ENCODE peak calls at places on chromosome 7, in eight cellular contexts. E is transverse colon, Q is stomach, I is suprapubic skin, U is sigmoid colon, H is endothelial cell of umbilical vein, Y is SK-N-SH, A is HCT116. P is an unnamed sample. For H3K9me3, the result is how much of the 10 kb centered on the place peaks cover.

GRCh38 chr7:6416516-6417145 is 31.1 kb downstream of the DAGLB start:
- DNase-seq in A (no peak), H (no peak), U (no peak), I (no peak), Q (no peak), E (no peak), Y (peak), P (no peak)

GRCh38 chr7:121442845-121443244 is 46.7 kb upstream of the FAM3C start:
- DNase-seq in I (no peak), E (no peak), Q (no peak), H (no peak), U (no peak), A (peak), Y (no peak), P (no peak)

GRCh38 chr7:95687759-95688343 is 84.5 kb upstream of the DYNC1I1 start:
- DNase-seq in U (no peak), Y (no peak), I (no peak), H (peak), E (no peak), A (peak), Q (no peak), P (no peak)

GRCh38 chr7:9488555-9488954 is 1055.1 kb downstream of the NXPH1 start:
- DNase-seq in Y (no peak), H (peak), E (no peak), Q (no peak), U (no peak), A (no peak), I (no peak), P (no peak)

GRCh38 chr7:29563590-29564454 is at the start of gene PRR15:
- DNase-seq in H (peak), I (no peak), U (peak), E (peak), Q (peak), A (peak), Y (peak), P (no peak)

GRCh38 chr7:33062023-33062781 is at the start of gene NT5C3A:
- DNase-seq in H (peak), E (peak), U (peak), Y (peak), Q (peak), A (no peak), I (peak), P (no peak)

GRCh38 chr7:148623586-148624282 is 33.2 kb downstream of the C7orf33 start:
- DNase-seq in Y (no peak), I (no peak), Q (no peak), E (no peak), H (no peak), A (no peak), U (no peak), P (no peak)

GRCh38 chr7:107463139-107464078 is 6.4 kb upstream of the GPR22 start:
- DNase-seq in Q (peak), I (no peak), A (peak), Y (peak), H (peak), U (peak), E (peak), P (no peak)

GRCh38 chr7:43584200-43584586 is 1.3 kb downstream of the STK17A start:
- DNase-seq in E (peak), H (peak), U (no peak), I (no peak), Y (no peak), A (no peak), Q (no peak), P (no peak)

GRCh38 chr7:128934361-128935352 is 3.1 kb upstream of the IRF5 start:
- DNase-seq in Y (no peak), H (no peak), U (peak), A (no peak), I (peak), Q (no peak), E (peak), P (no peak)

GRCh38 chr7:22082553-22082885 is 136.8 kb upstream of the CDCA7L start:
- DNase-seq in Y (no peak), H (no peak), U (no peak), A (no peak), I (no peak), E (no peak), Q (no peak), P (no peak)

GRCh38 chr7:66537876-66538275 is 90.8 kb upstream of the KCTD7 start:
- DNase-seq in A (no peak), U (no peak), I (no peak), H (no peak), Y (no peak), Q (no peak), E (no peak), P (no peak)
- TF ChIP-seq POLR2AphosphoS5 in A (no peak), U (no peak), I (no peak), H (no peak), Y (no peak), Q (no peak), E (no peak), P (no peak)

DNA sequence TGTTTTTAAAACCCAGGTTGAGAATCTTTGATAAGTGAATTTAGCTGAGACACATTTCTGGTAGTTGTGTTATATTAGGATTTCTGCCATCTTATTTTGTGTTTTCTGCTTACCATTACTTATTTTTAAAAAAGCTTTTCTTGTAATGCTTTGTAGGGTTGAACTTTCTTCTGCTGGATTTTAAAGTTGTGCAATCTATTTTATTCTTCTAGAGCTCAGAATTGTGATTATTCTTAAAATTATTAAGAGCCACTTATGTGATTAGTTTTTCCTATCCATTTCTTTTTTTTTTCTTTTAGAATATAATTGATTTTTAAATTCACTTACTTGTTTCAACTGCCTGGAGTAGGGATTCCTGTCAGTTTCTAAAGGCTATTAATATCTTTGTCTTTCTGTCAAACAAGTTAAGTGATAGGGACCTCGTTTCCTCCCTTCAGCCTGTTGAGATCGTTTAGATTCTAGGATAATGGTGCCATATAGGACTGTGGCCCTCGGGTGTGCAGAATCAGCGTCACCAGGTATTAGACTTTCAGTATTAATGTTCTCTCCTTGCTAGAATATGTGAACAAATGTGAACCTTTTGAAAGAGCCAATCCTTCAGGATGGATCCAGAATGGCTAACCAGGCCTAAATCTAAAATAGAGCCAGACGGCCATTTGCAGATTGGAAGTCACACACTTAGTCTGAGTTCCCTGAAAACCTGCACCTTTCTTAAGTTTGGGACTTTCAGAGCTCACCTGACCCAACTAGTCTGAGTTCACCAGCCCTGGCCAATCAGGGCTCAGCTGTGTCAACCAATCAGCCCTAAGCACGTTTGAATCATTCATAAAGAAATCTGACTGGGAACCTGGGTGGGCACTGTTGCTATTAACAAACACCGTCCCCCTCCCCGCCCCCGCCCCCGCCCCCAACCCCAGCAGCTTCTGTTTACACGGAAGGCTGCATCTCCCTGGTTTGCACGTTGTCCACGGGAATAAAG is 26.2 kb downstream of the CUX1 start:
- DNase-seq in I (no peak), Q (no peak), E (no peak), Y (no peak), U (no peak), H (no peak), A (no peak), P (no peak)
- H3K9me3 ChIP-seq in I (under half), Q (under half), E (under half), Y (under half), U (under half), H (under half), A (under half), P (under half)

GRCh38 chr7:41858196-41858595 is 155.3 kb upstream of the INHBA start:
- DNase-seq in A (no peak), Y (no peak), H (no peak), I (no peak), U (no peak), E (no peak), Q (no peak), P (no peak)

GRCh38 chr7:41862261-41862660 is 159.4 kb upstream of the INHBA start:
- DNase-seq in Y (no peak), U (no peak), E (no peak), Q (no peak), H (no peak), A (no peak), I (no peak), P (no peak)

GRCh38 chr7:41867639-41868038 is 164.7 kb upstream of the INHBA start:
- DNase-seq in H (no peak), I (no peak), Q (no peak), Y (no peak), U (no peak), E (no peak), A (no peak), P (no peak)

GRCh38 chr7:41855798-41856197 is 152.9 kb upstream of the INHBA start:
- DNase-seq in Q (no peak), Y (no peak), A (no peak), U (no peak), E (no peak), I (no peak), H (no peak), P (no peak)

GRCh38 chr7:41861642-41862041 is 158.8 kb upstream of the INHBA start:
- DNase-seq in E (no peak), U (no peak), Y (no peak), A (no peak), I (no peak), H (peak), Q (no peak), P (no peak)
- TF ChIP-seq POLR2AphosphoS5 in E (no peak), U (no peak), Y (no peak), A (no peak), I (no peak), H (no peak), Q (no peak), P (no peak)

GRCh38 chr7:97020601-97021442 is 3.8 kb downstream of the DLX5 start:
- DNase-seq in H (no peak), I (no peak), Q (no peak), A (no peak), Y (no peak), U (no peak), E (no peak), P (peak)
- H3K9me3 ChIP-seq in H (under half), I (under half), Q (under half), A (under half), Y (under half), U (under half), E (under half), P (under half)

GRCh38 chr7:28408105-28408973 is 4.0 kb upstream of the CREB5 start:
- DNase-seq in U (peak), H (no peak), Y (peak), Q (no peak), I (peak), A (no peak), E (peak), P (no peak)

GRCh38 chr7:28409716-28410627 is 2.3 kb upstream of the CREB5 start:
- DNase-seq in A (no peak), I (no peak), Q (peak), U (peak), Y (peak), H (peak), E (peak), P (no peak)

GRCh38 chr7:28408974-28409715 is 3.2 kb upstream of the CREB5 start:
- DNase-seq in I (peak), Q (peak), Y (peak), U (peak), A (peak), E (peak), H (peak), P (peak)

GRCh38 chr7:28411876-28412662 is at the start of gene CREB5:
- DNase-seq in H (no peak), Y (no peak), U (no peak), Q (no peak), A (no peak), I (no peak), E (no peak), P (no peak)

GRCh38 chr7:28410628-28411578 is 1.4 kb upstream of the CREB5 start:
- DNase-seq in I (peak), U (peak), E (peak), A (no peak), Y (peak), Q (no peak), H (peak), P (no peak)
- TF ChIP-seq POLR2AphosphoS5 in I (no peak), U (no peak), E (peak), A (no peak), Y (no peak), Q (no peak), H (no peak), P (peak)